ENCODE peak calls at places on chromosomes 1 and 21, in eight cellular contexts. X, H, S, P, B, D, J and A are unnamed samples. For H3K27me3, the result is how much of the 10 kb centered on the place peaks cover.

GRCh38 chr1:57549280-57549679 is 125.4 kb upstream of the DAB1 start:
- DNase-seq in X (no peak), H (no peak), S (no peak), P (no peak), B (no peak), D (no peak), J (no peak), A (no peak)

GRCh38 chr21:44869860-44870747 is 3.4 kb downstream of the PTTG1IP start:
- DNase-seq in X (no peak), H (no peak), S (peak), P (peak), B (no peak), D (no peak), J (peak), A (no peak)

GRCh38 chr21:37766104-37766503 is 150.2 kb downstream of the KCNJ6 start:
- DNase-seq in X (no peak), H (no peak), S (no peak), P (no peak), B (no peak), D (no peak), J (no peak), A (no peak)

GRCh38 chr1:229664133-229664689 is 38.2 kb downstream of the URB2 start:
- DNase-seq in X (no peak), H (no peak), S (no peak), P (no peak), B (no peak), D (no peak), J (no peak), A (no peak)

GRCh38 chr1:119805247-119805646 is 6.0 kb downstream of the REG4 start:
- DNase-seq in X (no peak), H (no peak), S (no peak), P (no peak), B (no peak), D (no peak), J (no peak), A (no peak)

GRCh38 chr1:163540727-163541126 is 219.0 kb downstream of the NUF2 start:
- DNase-seq in X (no peak), H (no peak), S (no peak), P (no peak), B (no peak), D (no peak), J (no peak), A (no peak)

GRCh38 chr21:18340387-18340942 is 63.1 kb downstream of the TMPRSS15 start:
- DNase-seq in X (no peak), H (no peak), S (no peak), P (no peak), B (no peak), D (no peak), J (no peak), A (no peak)

GRCh38 chr21:42016364-42016985 is 6.3 kb upstream of the ZBTB21 start:
- DNase-seq in X (no peak), H (no peak), S (no peak), P (no peak), B (no peak), D (no peak), J (no peak), A (no peak)

GRCh38 chr1:40663324-40664166 is 1.9 kb downstream of the RIMS3 start:
- DNase-seq in X (no peak), H (no peak), S (no peak), P (no peak), B (no peak), D (no peak), J (no peak), A (no peak)

GRCh38 chr1:51624851-51625250 is 8.0 kb downstream of the OSBPL9 start:
- DNase-seq in X (no peak), H (no peak), S (no peak), P (no peak), B (no peak), D (no peak), J (no peak), A (no peak)

GRCh38 chr1:201649776-201650607 is 111.1 kb downstream of the NAV1 start:
- DNase-seq in X (peak), H (peak), S (peak), P (peak), B (peak), D (no peak), J (peak), A (no peak)

GRCh38 chr1:165222580-165222979 is 133.9 kb downstream of the LMX1A start:
- DNase-seq in X (no peak), H (no peak), S (no peak), P (no peak), B (no peak), D (no peak), J (no peak), A (no peak)

GRCh38 chr1:118627435-118627834 is 360.7 kb downstream of the TBX15 start:
- DNase-seq in X (no peak), H (no peak), S (no peak), P (no peak), B (no peak), D (no peak), J (no peak), A (no peak)

GRCh38 chr1:157739229-157739901 is 37.6 kb downstream of the FCRL2 start:
- DNase-seq in X (no peak), H (no peak), S (no peak), P (no peak), B (no peak), D (no peak), J (no peak), A (no peak)

GRCh38 chr1:67743072-67743725 is 58.2 kb downstream of the GADD45A start:
- DNase-seq in X (no peak), H (no peak), S (no peak), P (no peak), B (no peak), D (no peak), J (no peak), A (no peak)

GRCh38 chr1:89087241-89087640 is 22.2 kb upstream of the GBP1 start:
- DNase-seq in X (peak), H (no peak), S (no peak), P (no peak), B (no peak), D (no peak), J (no peak), A (no peak)

GRCh38 chr1:220093361-220094015 is 444 bp upstream of the IARS2 start:
- DNase-seq in X (peak), H (no peak), S (no peak), P (no peak), B (no peak), D (no peak), J (no peak), A (no peak)

GRCh38 chr1:180278791-180279432 is 48.8 kb downstream of the LHX4 start:
- DNase-seq in X (no peak), H (no peak), S (no peak), P (no peak), B (no peak), D (no peak), J (no peak), A (no peak)

GRCh38 chr21:45767071-45768006 is 123.8 kb downstream of the PCBP3 start:
- DNase-seq in X (no peak), H (no peak), S (no peak), P (no peak), B (no peak), D (no peak), J (no peak), A (no peak)

GRCh38 chr1:119893827-119894700 is 2.3 kb downstream of the ADAM30 start:
- DNase-seq in X (no peak), H (no peak), S (no peak), P (no peak), B (no peak), D (no peak), J (no peak), A (no peak)

GRCh38 chr1:155247667-155248563 is 7.4 kb downstream of the ENTREP3 start:
- DNase-seq in X (no peak), H (no peak), S (no peak), P (no peak), B (no peak), D (no peak), J (no peak), A (no peak)

GRCh38 chr1:229254910-229255541 is 15.9 kb upstream of the RAB4A start:
- DNase-seq in X (no peak), H (no peak), S (no peak), P (no peak), B (peak), D (no peak), J (no peak), A (no peak)

GRCh38 chr1:53321366-53321765 is 6.5 kb downstream of the LRP8 start:
- DNase-seq in X (peak), H (no peak), S (peak), P (no peak), B (no peak), D (no peak), J (no peak), A (no peak)

GRCh38 chr1:15757016-15757543 is 1.5 kb upstream of the FBLIM1 start:
- DNase-seq in X (no peak), H (no peak), S (no peak), P (peak), B (no peak), D (no peak), J (no peak), A (no peak)
- H3K27me3 ChIP-seq in X (under half), H (under half), S (under half), P (under half), B (under half), D (under half), J (under half), A (under half)

DNA sequence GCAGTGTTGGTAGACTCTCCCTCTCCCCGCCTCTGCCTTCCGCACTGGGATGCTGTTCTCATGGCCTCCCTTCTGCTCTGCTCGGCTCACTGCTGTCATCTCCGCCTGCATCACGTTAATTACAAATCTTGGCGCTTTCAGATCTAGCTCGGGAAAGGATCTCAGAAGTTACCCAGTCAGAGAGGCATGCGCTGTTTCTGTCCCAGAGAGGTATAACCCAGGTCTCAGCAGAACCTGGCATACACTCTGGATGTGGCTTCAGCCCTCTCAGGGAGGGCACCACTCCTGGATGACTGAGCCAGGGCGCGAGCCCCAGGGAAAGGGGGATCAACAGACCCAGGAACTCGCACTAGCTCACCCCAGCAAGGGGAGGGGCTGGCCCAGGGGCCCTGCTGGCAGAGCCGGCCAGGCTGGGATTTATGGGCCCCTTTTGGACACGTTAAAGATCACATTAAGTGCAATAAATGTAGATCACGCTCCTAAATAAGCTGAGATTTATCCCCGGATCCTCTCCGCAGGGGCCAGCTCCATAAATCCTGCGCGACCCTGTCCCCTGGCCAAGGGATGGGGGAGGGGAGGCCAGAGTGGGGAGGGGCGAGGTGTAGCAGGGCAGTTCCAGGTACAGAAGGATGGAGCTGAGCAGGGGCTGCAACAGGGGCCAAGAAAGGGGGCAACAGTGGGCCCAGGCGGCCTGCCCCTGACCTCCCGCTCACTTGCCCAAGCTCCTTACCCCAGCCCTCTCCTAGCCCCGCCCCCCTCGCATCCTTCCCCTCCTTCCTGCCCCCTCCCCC is 101.3 kb upstream of the ZBTB40 start:
- DNase-seq in X (no peak), H (no peak), S (no peak), P (no peak), B (no peak), D (no peak), J (no peak), A (no peak)
- H3K27me3 ChIP-seq in X (under half), H (under half), S (under half), P (under half), B (under half), D (under half), J (under half), A (under half)

GRCh38 chr1:6822530-6823359 is 37.5 kb downstream of the CAMTA1 start:
- DNase-seq in X (peak), H (no peak), S (no peak), P (peak), B (peak), D (no peak), J (no peak), A (no peak)

GRCh38 chr1:6824665-6825368 is 39.6 kb downstream of the CAMTA1 start:
- DNase-seq in X (no peak), H (no peak), S (no peak), P (no peak), B (no peak), D (no peak), J (no peak), A (no peak)

GRCh38 chr1:6827081-6827480 is 41.8 kb downstream of the CAMTA1 start:
- DNase-seq in X (no peak), H (no peak), S (no peak), P (no peak), B (no peak), D (no peak), J (no peak), A (no peak)

GRCh38 chr1:6823822-6824221 is 38.6 kb downstream of the CAMTA1 start:
- DNase-seq in X (no peak), H (no peak), S (no peak), P (no peak), B (no peak), D (no peak), J (no peak), A (no peak)

GRCh38 chr1:6825828-6826227 is 40.6 kb downstream of the CAMTA1 start:
- DNase-seq in X (no peak), H (no peak), S (no peak), P (no peak), B (no peak), D (no peak), J (no peak), A (no peak)
- H3K27me3 ChIP-seq in X (under half), H (under half), S (under half), P (under half), B (under half), D (under half), J (under half), A (under half)

GRCh38 chr1:234309598-234310459 is 63.4 kb upstream of the COA6 start:
- DNase-seq in X (peak), H (peak), S (peak), P (peak), B (peak), D (no peak), J (peak), A (peak)
- H3K27me3 ChIP-seq in X (under half), H (under half), S (under half), P (under half), B (under half), D (under half), J (under half), A (under half)